ENCODE peak calls at places on chromosomes 2 and 18, in nine cellular contexts. H is K562; U is fibroblast of gingiva; J is MM.1S; T is stimulated activated naive CD8-positive, alpha-beta T cell treated with anti-CD3 and anti-CD28 coated beads, Interleukin-15, Interleukin-2, amounts not matched to agents 100 U/mL and 50 U/mL, for 24 hours; X is fibroblast of mammary gland; Q is AG04449; F is lower leg skin; S is upper lobe of right lung. Y is an unnamed sample.

GRCh38 chr2:36562973-36563532 is 34.9 kb downstream of the FEZ2 start:
- DNase-seq in F (no peak), U (peak), S (no peak), T (no peak), Q (no peak), J (peak), H (no peak), X (peak), Y (no peak)

GRCh38 chr2:167318581-167318980 is 430.3 kb downstream of the XIRP2 start:
- DNase-seq in Q (no peak), S (no peak), T (no peak), F (no peak), X (no peak), H (no peak), U (no peak), J (no peak), Y (no peak)

GRCh38 chr2:28150994-28151393 is 241.7 kb upstream of the FOSL2 start:
- DNase-seq in J (no peak), H (no peak), F (no peak), X (no peak), T (no peak), S (no peak), U (no peak), Q (no peak), Y (no peak)

GRCh38 chr2:151984424-151984823 is 114.4 kb downstream of the CACNB4 start:
- DNase-seq in S (no peak), X (no peak), T (no peak), H (no peak), Q (no peak), J (no peak), U (no peak), F (no peak), Y (no peak)

GRCh38 chr2:128465246-128466170 is 146.8 kb upstream of the HS6ST1 start:
- DNase-seq in F (peak), J (no peak), Q (no peak), U (no peak), X (no peak), T (no peak), H (no peak), S (peak), Y (no peak)

GRCh38 chr2:159226059-159226461 is 60.4 kb downstream of the WDSUB1 start:
- DNase-seq in J (peak), X (peak), F (peak), U (no peak), Q (no peak), S (no peak), H (peak), T (peak), Y (no peak)

GRCh38 chr2:141557329-141558098 is 573.3 kb downstream of the LRP1B start:
- DNase-seq in X (peak), T (no peak), U (peak), F (no peak), J (no peak), S (no peak), Q (peak), H (no peak), Y (no peak)

GRCh38 chr2:239609583-239610310 is 208.9 kb upstream of the HDAC4 start:
- DNase-seq in Q (no peak), X (no peak), H (no peak), U (no peak), S (peak), T (no peak), J (no peak), F (peak), Y (no peak)

GRCh38 chr18:7623681-7624080 is 56.6 kb downstream of the PTPRM start:
- DNase-seq in S (no peak), Q (no peak), H (no peak), X (no peak), T (no peak), F (no peak), U (no peak), J (no peak), Y (no peak)

GRCh38 chr18:3715223-3716080 is 265.5 kb downstream of the TGIF1 start:
- DNase-seq in S (no peak), X (no peak), T (no peak), J (peak), F (no peak), U (no peak), Q (no peak), H (no peak), Y (peak)

GRCh38 chr2:69514406-69514805 is 77.2 kb upstream of the NFU1 start:
- DNase-seq in Q (peak), U (peak), S (no peak), T (no peak), H (no peak), F (no peak), J (no peak), X (peak), Y (no peak)

GRCh38 chr2:182242561-182242960 is 184.3 kb downstream of the PDE1A start:
- DNase-seq in J (no peak), U (no peak), T (no peak), Q (no peak), S (no peak), X (no peak), F (no peak), H (no peak), Y (no peak)

GRCh38 chr18:46275370-46275769 is 171.2 kb downstream of the HAUS1 start:
- DNase-seq in Q (no peak), H (no peak), F (no peak), X (no peak), T (no peak), J (no peak), U (no peak), S (no peak), Y (no peak)

GRCh38 chr2:201093573-201093972 is 21.8 kb downstream of the NDUFB3 start:
- DNase-seq in U (peak), S (no peak), T (no peak), X (peak), F (no peak), J (no peak), H (no peak), Q (no peak), Y (no peak)

GRCh38 chr2:317501-318424 is 29.9 kb upstream of the ALKAL2 start:
- DNase-seq in J (no peak), H (no peak), T (peak), S (no peak), X (peak), F (no peak), Q (peak), U (no peak), Y (no peak)

GRCh38 chr2:64645014-64645418 is 8.7 kb downstream of the SERTAD2 start:
- DNase-seq in J (peak), U (peak), F (peak), Q (no peak), S (no peak), X (peak), T (peak), H (peak), Y (peak)

GRCh38 chr2:23411752-23412431 is 26.9 kb downstream of the KLHL29 start:
- DNase-seq in F (peak), H (no peak), Q (peak), S (no peak), T (no peak), X (peak), J (no peak), U (peak), Y (no peak)

GRCh38 chr18:22470511-22471181 is 52.9 kb upstream of the CTAGE1 start:
- DNase-seq in Q (no peak), F (no peak), T (no peak), X (no peak), J (no peak), H (no peak), U (no peak), S (no peak), Y (no peak)

GRCh38 chr2:177303939-177304338 is 39.4 kb upstream of the NFE2L2 start:
- DNase-seq in J (no peak), X (no peak), Q (no peak), H (no peak), S (no peak), F (no peak), T (no peak), U (no peak), Y (peak)

GRCh38 chr2:241987726-241988125 is 118.2 kb downstream of the RTP5 start:
- DNase-seq in Q (no peak), F (peak), X (no peak), J (no peak), S (no peak), T (no peak), U (no peak), H (no peak), Y (no peak)

GRCh38 chr2:45388541-45389100 is 222.4 kb downstream of the SRBD1 start:
- DNase-seq in H (no peak), T (no peak), Q (no peak), S (no peak), J (no peak), F (no peak), X (no peak), U (no peak), Y (no peak)

GRCh38 chr2:74497777-74498499 is 1.5 kb downstream of the LBX2 start:
- DNase-seq in T (peak), Q (no peak), X (no peak), H (no peak), F (no peak), S (peak), U (no peak), J (no peak), Y (no peak)

GRCh38 chr18:48454146-48454796 is 45.1 kb upstream of the ZBTB7C start:
- DNase-seq in H (no peak), J (no peak), U (no peak), T (no peak), S (no peak), Q (no peak), X (no peak), F (no peak), Y (no peak)

GRCh38 chr2:118814368-118814767 is 33.1 kb downstream of the EN1 start:
- DNase-seq in H (no peak), J (no peak), S (no peak), F (no peak), X (no peak), U (no peak), T (no peak), Q (no peak), Y (no peak)

GRCh38 chr18:24362757-24363156 is 34.9 kb downstream of the OSBPL1A start:
- DNase-seq in X (no peak), T (no peak), H (no peak), Q (no peak), J (no peak), S (no peak), U (no peak), F (no peak), Y (no peak)

GRCh38 chr18:74351354-74351753 is 35.7 kb downstream of the C18orf63 start:
- DNase-seq in Q (no peak), X (peak), U (no peak), J (peak), H (no peak), S (no peak), T (no peak), F (no peak), Y (peak)

GRCh38 chr2:30764021-30764800 is 43.0 kb downstream of the CAPN13 start:
- DNase-seq in U (no peak), S (no peak), X (no peak), F (peak), T (no peak), H (no peak), J (no peak), Q (no peak), Y (no peak)

GRCh38 chr2:150027164-150027563 is 439.6 kb upstream of the MMADHC start:
- DNase-seq in X (no peak), Q (no peak), F (no peak), J (no peak), U (no peak), H (no peak), S (no peak), T (no peak), Y (no peak)

GRCh38 chr2:201298462-201298861 is 38.1 kb downstream of the CASP8 start:
- DNase-seq in Q (no peak), T (no peak), X (peak), U (no peak), F (no peak), H (no peak), S (no peak), J (no peak), Y (no peak)

GRCh38 chr2:239399404-239399999 is 1.3 kb downstream of the HDAC4 start:
- DNase-seq in S (peak), T (peak), F (peak), U (no peak), H (no peak), Q (no peak), J (peak), X (peak), Y (peak)

GRCh38 chr2:111896576-111896975 is 1.8 kb upstream of the MERTK start:
- DNase-seq in X (no peak), T (no peak), U (no peak), J (no peak), F (no peak), Q (no peak), H (no peak), S (no peak), Y (no peak)

GRCh38 chr2:55051026-55051866 is 995 bp upstream of the RTN4 start:
- DNase-seq in J (no peak), H (peak), X (peak), Q (peak), U (peak), S (no peak), T (peak), F (peak), Y (peak)